ENCODE peak calls at places on chromosome 14, in nine cellular contexts. One of them, this sample, is unnamed.

GRCh38 chr14:65639216-65639615 is 226.7 kb downstream of the FUT8 start:
- DNase-seq in IMR-90: peak
- DNase-seq in fibroblast of pulmonary artery: peak
- DNase-seq in body of pancreas: no peak
- DNase-seq in small intestine: peak
- DNase-seq in AG04449: no peak
- DNase-seq in endodermal cell: no peak
- DNase-seq in HL-60: no peak
- DNase-seq in epithelial cell of esophagus: peak
- DNase-seq in this sample: no peak

GRCh38 chr14:77580964-77581505 is 35.4 kb downstream of the SPTLC2 start:
- DNase-seq in small intestine: peak
- DNase-seq in fibroblast of pulmonary artery: peak
- DNase-seq in body of pancreas: no peak
- DNase-seq in IMR-90: peak
- DNase-seq in epithelial cell of esophagus: no peak
- DNase-seq in AG04449: peak
- DNase-seq in HL-60: no peak
- DNase-seq in endodermal cell: no peak
- DNase-seq in this sample: peak

GRCh38 chr14:60657609-60657983 is 8.3 kb upstream of the SIX1 start:
- DNase-seq in epithelial cell of esophagus: peak
- DNase-seq in AG04449: no peak
- DNase-seq in HL-60: no peak
- DNase-seq in fibroblast of pulmonary artery: no peak
- DNase-seq in small intestine: no peak
- DNase-seq in IMR-90: no peak
- DNase-seq in body of pancreas: no peak
- DNase-seq in endodermal cell: peak
- DNase-seq in this sample: no peak

GRCh38 chr14:102891556-102891955 is 30.9 kb upstream of the AMN start:
- DNase-seq in AG04449: peak
- DNase-seq in HL-60: no peak
- DNase-seq in endodermal cell: no peak
- DNase-seq in epithelial cell of esophagus: peak
- DNase-seq in small intestine: no peak
- DNase-seq in fibroblast of pulmonary artery: peak
- DNase-seq in body of pancreas: no peak
- DNase-seq in IMR-90: peak
- DNase-seq in this sample: peak

GRCh38 chr14:40312296-40312695 is 880.1 kb upstream of the FBXO33 start:
- DNase-seq in HL-60: no peak
- DNase-seq in endodermal cell: no peak
- DNase-seq in IMR-90: no peak
- DNase-seq in body of pancreas: no peak
- DNase-seq in epithelial cell of esophagus: peak
- DNase-seq in fibroblast of pulmonary artery: no peak
- DNase-seq in AG04449: no peak
- DNase-seq in small intestine: no peak
- DNase-seq in this sample: no peak

GRCh38 chr14:33061667-33062325 is 123.1 kb downstream of the NPAS3 start:
- DNase-seq in IMR-90: no peak
- DNase-seq in small intestine: no peak
- DNase-seq in AG04449: no peak
- DNase-seq in epithelial cell of esophagus: peak
- DNase-seq in fibroblast of pulmonary artery: peak
- DNase-seq in endodermal cell: peak
- DNase-seq in HL-60: no peak
- DNase-seq in body of pancreas: no peak
- DNase-seq in this sample: no peak

GRCh38 chr14:102055181-102055901 is 31.5 kb downstream of the HSP90AA1 start:
- DNase-seq in HL-60: no peak
- DNase-seq in IMR-90: peak
- DNase-seq in body of pancreas: no peak
- DNase-seq in small intestine: no peak
- DNase-seq in fibroblast of pulmonary artery: peak
- DNase-seq in endodermal cell: peak
- DNase-seq in AG04449: peak
- DNase-seq in epithelial cell of esophagus: peak
- DNase-seq in this sample: no peak

GRCh38 chr14:72714094-72714493 is 179.8 kb downstream of the DPF3 start:
- DNase-seq in epithelial cell of esophagus: no peak
- DNase-seq in AG04449: no peak
- DNase-seq in HL-60: no peak
- DNase-seq in fibroblast of pulmonary artery: no peak
- DNase-seq in IMR-90: no peak
- DNase-seq in small intestine: peak
- DNase-seq in body of pancreas: no peak
- DNase-seq in endodermal cell: no peak
- DNase-seq in this sample: no peak

GRCh38 chr14:60758875-60759274 is 24.3 kb downstream of the MNAT1 start:
- DNase-seq in IMR-90: peak
- DNase-seq in fibroblast of pulmonary artery: no peak
- DNase-seq in AG04449: no peak
- DNase-seq in small intestine: no peak
- DNase-seq in endodermal cell: no peak
- DNase-seq in epithelial cell of esophagus: no peak
- DNase-seq in HL-60: no peak
- DNase-seq in body of pancreas: no peak
- DNase-seq in this sample: no peak

GRCh38 chr14:44866770-44867169 is 95.0 kb downstream of the KLHL28 start:
- DNase-seq in HL-60: no peak
- DNase-seq in IMR-90: no peak
- DNase-seq in body of pancreas: no peak
- DNase-seq in AG04449: no peak
- DNase-seq in fibroblast of pulmonary artery: no peak
- DNase-seq in small intestine: no peak
- DNase-seq in endodermal cell: no peak
- DNase-seq in epithelial cell of esophagus: no peak
- DNase-seq in this sample: no peak

GRCh38 chr14:99234982-99235491 is 37.0 kb downstream of the BCL11B start:
- DNase-seq in IMR-90: no peak
- DNase-seq in fibroblast of pulmonary artery: no peak
- DNase-seq in AG04449: no peak
- DNase-seq in endodermal cell: peak
- DNase-seq in body of pancreas: no peak
- DNase-seq in small intestine: no peak
- DNase-seq in epithelial cell of esophagus: no peak
- DNase-seq in HL-60: no peak
- DNase-seq in this sample: no peak

GRCh38 chr14:22556990-22557623 is 31.9 kb downstream of the DAD1 start:
- DNase-seq in AG04449: no peak
- DNase-seq in IMR-90: peak
- DNase-seq in body of pancreas: peak
- DNase-seq in fibroblast of pulmonary artery: peak
- DNase-seq in HL-60: peak
- DNase-seq in epithelial cell of esophagus: peak
- DNase-seq in small intestine: peak
- DNase-seq in endodermal cell: peak
- DNase-seq in this sample: no peak

GRCh38 chr14:29749327-29749726 is 178.3 kb downstream of the PRKD1 start:
- DNase-seq in endodermal cell: no peak
- DNase-seq in body of pancreas: no peak
- DNase-seq in AG04449: no peak
- DNase-seq in fibroblast of pulmonary artery: peak
- DNase-seq in epithelial cell of esophagus: no peak
- DNase-seq in HL-60: no peak
- DNase-seq in small intestine: peak
- DNase-seq in IMR-90: peak
- DNase-seq in this sample: peak

GRCh38 chr14:67221982-67222328 is 19.3 kb upstream of the PALS1 start:
- DNase-seq in AG04449: no peak
- DNase-seq in HL-60: no peak
- DNase-seq in IMR-90: no peak
- DNase-seq in endodermal cell: no peak
- DNase-seq in body of pancreas: no peak
- DNase-seq in small intestine: no peak
- DNase-seq in epithelial cell of esophagus: no peak
- DNase-seq in fibroblast of pulmonary artery: no peak
- DNase-seq in this sample: no peak
- H3K4me3 ChIP-seq in AG04449: no peak
- H3K4me3 ChIP-seq in HL-60: no peak
- H3K4me3 ChIP-seq in IMR-90: no peak
- H3K4me3 ChIP-seq in endodermal cell: no peak
- H3K4me3 ChIP-seq in body of pancreas: no peak
- H3K4me3 ChIP-seq in small intestine: no peak
- H3K4me3 ChIP-seq in epithelial cell of esophagus: no peak
- H3K4me3 ChIP-seq in fibroblast of pulmonary artery: no peak
- H3K4me3 ChIP-seq in this sample: no peak

DNA sequence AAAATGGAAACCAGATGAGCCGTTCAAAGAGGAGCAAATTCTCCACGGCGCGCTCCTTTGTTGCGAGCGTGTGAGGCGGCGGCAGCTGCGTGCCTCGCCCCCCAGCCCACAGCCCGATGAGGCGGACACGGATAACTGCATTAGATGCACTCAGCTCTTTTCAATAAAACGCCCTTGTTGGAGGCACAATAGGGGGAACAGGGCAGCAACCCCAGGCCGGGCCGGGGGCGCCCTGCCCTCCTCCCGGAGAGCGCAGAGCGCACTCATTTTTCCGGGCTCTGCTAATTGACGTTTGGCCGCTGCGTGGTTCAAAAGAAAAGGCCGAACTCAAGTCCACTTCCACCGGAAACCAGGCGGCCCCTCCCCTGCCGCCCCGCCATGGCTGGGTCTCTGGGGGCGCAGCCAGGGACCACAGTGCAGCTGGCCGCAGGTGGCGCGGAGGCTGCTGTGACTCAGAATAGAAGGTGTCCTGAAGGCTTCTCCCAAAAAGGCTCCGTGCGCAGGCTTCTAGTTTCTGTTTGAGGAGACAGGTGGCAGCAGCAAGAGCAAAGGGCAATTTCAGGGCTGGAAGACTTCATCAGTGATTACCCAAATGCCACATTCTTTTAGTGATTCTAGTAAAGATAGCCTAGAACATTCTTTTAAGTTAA is 29.0 kb upstream of the SMOC1 start:
- DNase-seq in AG04449: no peak
- DNase-seq in small intestine: peak
- DNase-seq in epithelial cell of esophagus: no peak
- DNase-seq in fibroblast of pulmonary artery: no peak
- DNase-seq in body of pancreas: no peak
- DNase-seq in IMR-90: no peak
- DNase-seq in endodermal cell: no peak
- DNase-seq in HL-60: no peak
- DNase-seq in this sample: no peak
- H3K4me3 ChIP-seq in AG04449: no peak
- H3K4me3 ChIP-seq in small intestine: no peak
- H3K4me3 ChIP-seq in epithelial cell of esophagus: no peak
- H3K4me3 ChIP-seq in fibroblast of pulmonary artery: no peak
- H3K4me3 ChIP-seq in body of pancreas: no peak
- H3K4me3 ChIP-seq in IMR-90: no peak
- H3K4me3 ChIP-seq in endodermal cell: no peak
- H3K4me3 ChIP-seq in HL-60: no peak
- H3K4me3 ChIP-seq in this sample: no peak

GRCh38 chr14:70884595-70885342 is 22.5 kb upstream of the PCNX1 start:
- DNase-seq in small intestine: peak
- DNase-seq in fibroblast of pulmonary artery: no peak
- DNase-seq in IMR-90: no peak
- DNase-seq in AG04449: no peak
- DNase-seq in body of pancreas: peak
- DNase-seq in HL-60: no peak
- DNase-seq in endodermal cell: no peak
- DNase-seq in epithelial cell of esophagus: peak
- DNase-seq in this sample: no peak

GRCh38 chr14:70882771-70883492 is 24.3 kb upstream of the PCNX1 start:
- DNase-seq in body of pancreas: no peak
- DNase-seq in endodermal cell: no peak
- DNase-seq in small intestine: no peak
- DNase-seq in fibroblast of pulmonary artery: peak
- DNase-seq in HL-60: peak
- DNase-seq in IMR-90: peak
- DNase-seq in epithelial cell of esophagus: peak
- DNase-seq in AG04449: no peak
- DNase-seq in this sample: no peak

GRCh38 chr14:70885343-70886014 is 21.8 kb upstream of the PCNX1 start:
- DNase-seq in body of pancreas: no peak
- DNase-seq in fibroblast of pulmonary artery: no peak
- DNase-seq in small intestine: no peak
- DNase-seq in AG04449: no peak
- DNase-seq in endodermal cell: no peak
- DNase-seq in HL-60: no peak
- DNase-seq in IMR-90: no peak
- DNase-seq in epithelial cell of esophagus: no peak
- DNase-seq in this sample: no peak

GRCh38 chr14:70879448-70879847 is 27.8 kb upstream of the PCNX1 start:
- DNase-seq in endodermal cell: no peak
- DNase-seq in IMR-90: peak
- DNase-seq in fibroblast of pulmonary artery: no peak
- DNase-seq in body of pancreas: no peak
- DNase-seq in small intestine: no peak
- DNase-seq in AG04449: no peak
- DNase-seq in epithelial cell of esophagus: no peak
- DNase-seq in HL-60: no peak
- DNase-seq in this sample: no peak

DNA sequence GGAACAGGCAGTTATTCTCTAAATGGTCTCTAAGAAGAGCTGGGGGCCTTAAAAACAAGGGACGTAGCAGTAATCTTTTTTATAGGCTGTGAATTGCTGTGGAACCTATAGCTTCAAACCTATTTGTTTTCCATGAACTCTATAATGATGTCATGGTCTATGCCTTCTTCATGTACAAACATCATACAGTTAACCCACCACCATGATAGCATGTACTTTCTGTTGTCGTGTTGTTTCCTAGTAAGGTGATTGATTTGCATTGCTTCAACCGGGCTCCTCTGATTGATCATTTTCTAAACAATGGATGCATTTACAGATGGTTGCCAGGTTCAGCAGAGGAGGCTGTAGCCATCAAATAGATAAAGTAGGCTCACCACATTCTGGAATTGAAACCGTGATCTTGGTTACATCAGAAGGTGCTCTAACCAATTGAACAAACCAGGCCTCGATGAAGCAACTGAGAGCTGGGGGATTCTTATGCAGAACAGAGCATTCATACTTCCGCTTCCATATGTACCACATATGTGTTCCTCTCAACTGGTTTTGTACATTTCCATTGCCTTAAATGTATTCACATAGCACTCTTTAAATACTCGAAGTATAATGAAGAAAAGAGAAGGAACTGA is 25.6 kb upstream of the PCNX1 start:
- DNase-seq in small intestine: no peak
- DNase-seq in epithelial cell of esophagus: no peak
- DNase-seq in IMR-90: no peak
- DNase-seq in body of pancreas: no peak
- DNase-seq in HL-60: peak
- DNase-seq in fibroblast of pulmonary artery: no peak
- DNase-seq in AG04449: no peak
- DNase-seq in endodermal cell: no peak
- DNase-seq in this sample: no peak
- H3K4me3 ChIP-seq in small intestine: no peak
- H3K4me3 ChIP-seq in epithelial cell of esophagus: no peak
- H3K4me3 ChIP-seq in IMR-90: no peak
- H3K4me3 ChIP-seq in body of pancreas: no peak
- H3K4me3 ChIP-seq in HL-60: no peak
- H3K4me3 ChIP-seq in fibroblast of pulmonary artery: no peak
- H3K4me3 ChIP-seq in AG04449: no peak
- H3K4me3 ChIP-seq in endodermal cell: no peak
- H3K4me3 ChIP-seq in this sample: no peak

DNA sequence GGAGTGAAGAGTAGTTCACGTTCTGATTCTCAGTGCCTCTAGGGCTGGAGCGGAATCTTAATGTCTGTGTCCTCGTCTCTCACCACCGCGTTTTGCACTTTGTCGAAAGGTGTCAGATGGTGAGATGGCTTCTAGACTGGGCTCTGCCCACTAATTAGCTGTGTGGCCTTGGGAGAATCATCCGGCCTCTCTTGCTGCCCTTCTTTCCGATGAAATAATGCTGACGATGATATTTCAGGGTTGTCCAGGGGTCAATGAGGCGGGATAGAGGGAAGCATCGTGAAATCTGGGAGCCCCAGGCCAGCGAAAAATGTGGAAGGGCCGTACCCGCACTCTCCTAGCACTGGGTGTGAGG is 805 bp upstream of the GALNT16 start:
- DNase-seq in fibroblast of pulmonary artery: no peak
- DNase-seq in IMR-90: no peak
- DNase-seq in body of pancreas: no peak
- DNase-seq in epithelial cell of esophagus: no peak
- DNase-seq in endodermal cell: peak
- DNase-seq in small intestine: no peak
- DNase-seq in HL-60: no peak
- DNase-seq in AG04449: no peak
- DNase-seq in this sample: no peak
- H3K4me3 ChIP-seq in fibroblast of pulmonary artery: peak
- H3K4me3 ChIP-seq in IMR-90: no peak
- H3K4me3 ChIP-seq in body of pancreas: no peak
- H3K4me3 ChIP-seq in epithelial cell of esophagus: no peak
- H3K4me3 ChIP-seq in endodermal cell: peak
- H3K4me3 ChIP-seq in small intestine: no peak
- H3K4me3 ChIP-seq in HL-60: no peak
- H3K4me3 ChIP-seq in AG04449: peak
- H3K4me3 ChIP-seq in this sample: no peak

This sample was measured in LNCaP clone FGC.